ENCODE peak calls at places on chromosomes 1 and 21, in five cellular contexts. J, W, H, D and Y are unnamed samples.

GRCh38 chr1:89780721-89781120 is 40.1 kb upstream of the LRRC8D start:
- DNase-seq in W (peak), J (peak), H (no peak), D (no peak), Y (no peak)

GRCh38 chr1:26833432-26834405 is 7.2 kb downstream of the ZDHHC18 start:
- DNase-seq in W (no peak), J (no peak), H (no peak), D (no peak), Y (peak)

GRCh38 chr1:225896937-225897549 is 8.1 kb upstream of the LEFTY1 start:
- DNase-seq in W (no peak), D (peak), J (no peak), H (peak), Y (no peak)

GRCh38 chr1:62941780-62942179 is 157.8 kb downstream of the ATG4C start:
- DNase-seq in D (no peak), J (no peak), H (no peak), W (peak), Y (no peak)

GRCh38 chr1:204716687-204717086 is 31.1 kb upstream of the LRRN2 start:
- DNase-seq in H (no peak), W (no peak), D (no peak), J (no peak), Y (no peak)

GRCh38 chr1:112985123-112985522 is 29.1 kb upstream of the SLC16A1 start:
- DNase-seq in D (no peak), H (no peak), W (no peak), J (no peak), Y (no peak)

GRCh38 chr1:206012086-206012859 is 9.1 kb upstream of the RAB7B start:
- DNase-seq in D (no peak), J (no peak), H (peak), W (no peak), Y (no peak)

GRCh38 chr1:40638097-40639036 is 27.1 kb downstream of the RIMS3 start:
- DNase-seq in W (peak), D (no peak), J (no peak), H (peak), Y (no peak)

GRCh38 chr1:110216844-110217444 is 6.8 kb downstream of the KCNC4 start:
- DNase-seq in J (no peak), D (no peak), W (no peak), H (no peak), Y (no peak)

GRCh38 chr1:6446665-6447015 is 19.3 kb downstream of the TNFRSF25 start:
- DNase-seq in J (no peak), W (no peak), D (no peak), H (no peak), Y (no peak)
- H3K4me3 ChIP-seq in J (no peak), W (no peak), D (no peak), H (peak), Y (no peak)

GRCh38 chr1:154831470-154831869 is 38.6 kb downstream of the KCNN3 start:
- DNase-seq in J (no peak), W (peak), D (no peak), H (no peak), Y (no peak)

GRCh38 chr1:154837034-154837678 is 32.9 kb downstream of the KCNN3 start:
- DNase-seq in H (no peak), W (no peak), J (no peak), D (no peak), Y (no peak)

GRCh38 chr1:154832384-154832783 is 37.7 kb downstream of the KCNN3 start:
- DNase-seq in H (no peak), J (no peak), W (no peak), D (no peak), Y (no peak)

GRCh38 chr1:154835531-154836285 is 34.4 kb downstream of the KCNN3 start:
- DNase-seq in H (no peak), W (no peak), D (no peak), J (no peak), Y (no peak)

GRCh38 chr1:154833841-154834240 is 36.2 kb downstream of the KCNN3 start:
- DNase-seq in J (no peak), H (no peak), D (no peak), W (no peak), Y (no peak)
- H3K4me3 ChIP-seq in J (no peak), H (no peak), D (no peak), W (no peak), Y (no peak)

GRCh38 chr21:33302055-33302454 is 22.7 kb upstream of the IFNAR1 start:
- DNase-seq in W (no peak), H (no peak), J (no peak), D (no peak), Y (no peak)
- H3K4me3 ChIP-seq in W (no peak), H (no peak), J (no peak), D (no peak), Y (no peak)

GRCh38 chr21:42003051-42003461 is 7.1 kb downstream of the ZBTB21 start:
- DNase-seq in H (no peak), W (peak), D (no peak), J (no peak), Y (no peak)
- H3K4me3 ChIP-seq in H (no peak), W (peak), D (no peak), J (no peak), Y (no peak)

GRCh38 chr1:202643397-202644218 is 66.6 kb downstream of the SYT2 start:
- DNase-seq in J (no peak), W (peak), D (no peak), H (peak), Y (no peak)
- H3K4me3 ChIP-seq in J (peak), W (no peak), D (peak), H (peak), Y (no peak)

GRCh38 chr1:183080406-183080805 is 57.2 kb downstream of the LAMC1 start:
- DNase-seq in H (no peak), J (no peak), D (no peak), W (peak), Y (no peak)
- H3K4me3 ChIP-seq in H (no peak), J (no peak), D (no peak), W (no peak), Y (no peak)

DNA sequence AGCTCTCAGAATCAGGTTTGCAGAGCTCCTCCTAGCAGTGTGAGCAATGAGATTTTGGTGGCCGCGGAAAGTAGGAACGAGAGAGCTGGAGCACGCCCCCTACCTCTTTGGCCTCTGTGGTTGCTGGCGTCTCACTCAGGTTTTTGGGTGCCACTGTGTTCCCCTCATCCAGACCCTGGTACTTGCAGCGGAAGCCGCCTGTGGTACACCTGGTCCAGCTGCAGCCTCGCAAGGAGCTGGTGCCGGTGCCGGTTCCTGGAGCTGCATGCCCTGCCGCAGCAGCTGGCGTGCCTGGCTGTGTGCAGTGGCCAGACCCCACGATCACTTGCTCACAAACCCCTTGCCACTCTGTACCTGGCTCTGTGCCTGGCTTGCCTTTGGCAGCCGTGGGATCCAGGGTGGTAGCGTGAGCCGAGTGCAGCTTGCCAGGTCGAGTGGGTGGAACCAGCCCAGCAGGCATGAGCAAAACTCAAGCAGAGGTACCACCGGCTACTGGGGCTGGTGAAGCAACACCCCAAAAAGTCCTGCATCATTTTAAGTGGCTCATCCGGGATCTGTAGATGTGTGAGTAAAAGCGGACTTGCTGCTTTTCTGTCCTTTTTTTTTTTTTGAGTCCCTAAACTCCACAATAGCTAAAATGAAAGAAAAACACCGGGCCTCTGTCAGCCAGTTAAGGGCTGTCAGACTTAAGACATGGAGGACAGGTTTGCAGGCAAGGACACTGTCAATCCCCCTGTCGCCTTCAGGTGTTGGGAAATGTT is 844.9 kb downstream of the KCNT2 start:
- DNase-seq in H (no peak), J (no peak), D (no peak), W (no peak), Y (no peak)
- H3K4me3 ChIP-seq in H (no peak), J (no peak), D (no peak), W (no peak), Y (no peak)

DNA sequence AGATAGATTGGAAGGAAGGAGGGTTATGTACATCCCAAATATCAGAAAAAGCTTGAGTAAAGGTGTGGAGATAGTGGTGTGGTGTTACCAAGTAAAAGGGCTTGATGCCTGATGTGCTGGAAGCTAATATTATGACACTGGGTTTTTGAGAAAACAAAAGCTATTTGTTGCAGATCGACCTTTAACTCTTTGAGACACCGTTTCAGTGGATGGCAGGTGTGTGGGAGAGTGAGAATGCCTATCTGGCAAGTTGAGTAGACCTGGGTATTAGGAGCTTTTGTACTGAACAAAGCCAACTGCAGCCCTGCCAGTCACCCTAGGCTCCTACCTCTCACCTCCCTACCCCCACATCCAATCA is 1.4 kb downstream of the MMACHC start:
- DNase-seq in D (no peak), W (no peak), J (no peak), H (no peak), Y (no peak)
- H3K4me3 ChIP-seq in D (no peak), W (peak), J (no peak), H (no peak), Y (no peak)